ENCODE peak calls at places on chromosomes 3 and 15, in eight cellular contexts. I is CD4-positive, alpha-beta T cell; D is astrocyte; M is OCI-LY7; K is HS-5; V is NCI-H2171 treated with DMSO at 0.1 percent for 48 hours; F is PC-9; G is stimulated activated CD8-positive, alpha-beta memory T cell treated with anti-CD3 and anti-CD28 coated beads, Interleukin-15, amount 100 ng/mL, for 24 hours. R is an unnamed sample.

GRCh38 chr3:171876651-171877272 is 33.6 kb downstream of the TMEM212 start:
- DNase-seq in I (no peak), D (peak), M (no peak), K (peak), V (no peak), F (no peak), G (no peak), R (peak)

GRCh38 chr3:142450881-142451280 is 3.0 kb upstream of the XRN1 start:
- DNase-seq in I (no peak), D (no peak), M (no peak), K (no peak), V (no peak), F (no peak), G (no peak), R (no peak)

GRCh38 chr3:33482126-33482525 is 41.9 kb upstream of the UBP1 start:
- DNase-seq in I (no peak), D (peak), M (no peak), K (no peak), V (no peak), F (no peak), G (no peak), R (no peak)

GRCh38 chr3:190902292-190902691 is 39.8 kb upstream of the GMNC start:
- DNase-seq in I (no peak), D (no peak), M (no peak), K (peak), V (no peak), F (no peak), G (no peak), R (peak)

GRCh38 chr3:141231923-141232861 is 567 bp downstream of the PXYLP1 start:
- DNase-seq in I (no peak), D (no peak), M (no peak), K (no peak), V (peak), F (peak), G (no peak), R (peak)

GRCh38 chr3:159941043-159941994 is 47.3 kb upstream of the IL12A start:
- DNase-seq in I (no peak), D (no peak), M (no peak), K (no peak), V (no peak), F (peak), G (no peak), R (peak)

GRCh38 chr3:133489466-133490085 is 83.9 kb upstream of the CDV3 start:
- DNase-seq in I (no peak), D (peak), M (no peak), K (no peak), V (no peak), F (no peak), G (no peak), R (peak)

GRCh38 chr3:48409291-48410201 is 20.3 kb downstream of the PLXNB1 start:
- DNase-seq in I (no peak), D (no peak), M (no peak), K (no peak), V (no peak), F (no peak), G (no peak), R (no peak)

GRCh38 chr15:60973637-60974415 is 255.3 kb downstream of the RORA start:
- DNase-seq in I (no peak), D (peak), M (no peak), K (peak), V (no peak), F (peak), G (no peak), R (peak)

GRCh38 chr3:57397175-57398026 is 104.9 kb upstream of the ASB14 start:
- DNase-seq in I (peak), D (peak), M (peak), K (peak), V (peak), F (peak), G (peak), R (peak)

GRCh38 chr3:189170559-189170958 is 1.2 kb upstream of the TPRG1 start:
- DNase-seq in I (no peak), D (peak), M (no peak), K (no peak), V (no peak), F (no peak), G (no peak), R (peak)

GRCh38 chr3:9930804-9931418 is 2.7 kb upstream of the CRELD1 start:
- DNase-seq in I (no peak), D (no peak), M (peak), K (no peak), V (no peak), F (no peak), G (no peak), R (no peak)

GRCh38 chr3:6989608-6990291 is 128.8 kb downstream of the GRM7 start:
- DNase-seq in I (no peak), D (no peak), M (no peak), K (no peak), V (no peak), F (no peak), G (no peak), R (no peak)

GRCh38 chr3:111582114-111582461 is 13.1 kb downstream of the ZBED2 start:
- DNase-seq in I (no peak), D (peak), M (no peak), K (peak), V (no peak), F (peak), G (no peak), R (peak)

R was measured in kidney tubule cell.